ENCODE peak calls at places on chromosomes 12 and 14, in nine cellular contexts. K is neuronal stem cell, I is lung, J is tibial nerve, M is aorta, V is SK-N-SH, E is transverse colon, P is K562, S is Caco-2. C is an unnamed sample. For H3K4me1, the result is how much of the 10 kb centered on the place peaks cover.

GRCh38 chr12:53596920-53597363 is 29.2 kb downstream of the ATF7 start:
- DNase-seq in E (no peak), S (no peak), K (no peak), P (no peak), J (no peak), V (no peak), M (no peak), I (no peak), C (no peak)

GRCh38 chr12:84497819-84498218 is 414.8 kb downstream of the SLC6A15 start:
- DNase-seq in I (no peak), K (no peak), E (no peak), S (no peak), P (no peak), M (no peak), V (no peak), J (no peak), C (peak)

GRCh38 chr12:51904951-51905471 is 2.3 kb upstream of the ACVRL1 start:
- DNase-seq in I (no peak), S (no peak), J (no peak), V (peak), M (peak), K (no peak), E (peak), P (no peak), C (no peak)

GRCh38 chr14:79279645-79280399 is 931.5 kb downstream of the DIO2 start:
- DNase-seq in V (peak), I (peak), E (peak), S (peak), M (peak), J (no peak), P (no peak), K (no peak), C (no peak)

GRCh38 chr14:54480830-54481562 is 7.8 kb downstream of the GMFB start:
- DNase-seq in E (no peak), K (no peak), P (no peak), I (no peak), J (no peak), M (no peak), V (no peak), S (no peak), C (no peak)

GRCh38 chr12:112349440-112349839 is 32.8 kb downstream of the HECTD4 start:
- DNase-seq in P (no peak), I (no peak), S (no peak), V (peak), J (no peak), E (no peak), K (no peak), M (no peak), C (peak)

GRCh38 chr12:70242695-70243509 is at the start of gene CNOT2:
- DNase-seq in I (peak), J (peak), P (peak), E (peak), V (peak), S (peak), K (peak), M (peak), C (peak)

GRCh38 chr14:26233126-26233525 is 364.7 kb downstream of the NOVA1 start:
- DNase-seq in S (no peak), K (no peak), E (no peak), J (no peak), M (no peak), P (no peak), V (no peak), I (no peak), C (no peak)

GRCh38 chr12:48750769-48751356 is 34.4 kb upstream of the CCNT1 start:
- DNase-seq in I (no peak), J (no peak), M (no peak), V (no peak), S (no peak), E (no peak), P (no peak), K (no peak), C (no peak)

GRCh38 chr12:115013668-115014072 is 329.7 kb upstream of the TBX3 start:
- DNase-seq in K (no peak), I (no peak), M (no peak), P (no peak), J (no peak), S (no peak), E (no peak), V (no peak), C (no peak)

GRCh38 chr14:79395061-79395460 is 816.2 kb downstream of the DIO2 start:
- DNase-seq in K (no peak), S (no peak), I (no peak), E (no peak), P (no peak), J (no peak), M (no peak), V (no peak), C (no peak)

GRCh38 chr14:94111276-94112095 is 950 bp downstream of the IFI27 start:
- DNase-seq in I (no peak), M (no peak), P (no peak), V (no peak), J (no peak), S (no peak), K (no peak), E (no peak), C (no peak)

GRCh38 chr12:117963836-117964235 is 5.0 kb downstream of the KSR2 start:
- DNase-seq in S (no peak), V (no peak), E (no peak), K (no peak), M (no peak), I (no peak), J (no peak), P (no peak), C (no peak)

GRCh38 chr12:114658002-114658441 is 26.0 kb downstream of the TBX3 start:
- DNase-seq in S (no peak), J (no peak), P (no peak), I (no peak), E (no peak), M (no peak), V (no peak), K (no peak), C (no peak)

GRCh38 chr12:79381246-79382208 is 309.2 kb downstream of the PAWR start:
- DNase-seq in M (no peak), V (no peak), P (no peak), K (no peak), E (no peak), I (no peak), S (no peak), J (no peak), C (no peak)

GRCh38 chr14:20841096-20841495 is 38.5 kb upstream of the RNASE1 start:
- DNase-seq in M (no peak), J (no peak), E (no peak), S (no peak), K (no peak), V (no peak), I (no peak), P (no peak), C (no peak)

GRCh38 chr14:55157080-55157479 is 28.0 kb downstream of the LGALS3 start:
- DNase-seq in S (no peak), V (no peak), I (no peak), E (no peak), K (no peak), J (no peak), M (no peak), P (no peak), C (no peak)

GRCh38 chr12:20439634-20440033 is 71.3 kb downstream of the PDE3A start:
- DNase-seq in S (no peak), V (no peak), P (no peak), K (no peak), E (no peak), J (no peak), I (no peak), M (no peak), C (no peak)

GRCh38 chr12:117292688-117293087 is 68.7 kb downstream of the NOS1 start:
- DNase-seq in K (no peak), E (no peak), M (no peak), J (no peak), V (no peak), S (no peak), P (no peak), I (no peak), C (no peak)

GRCh38 chr12:65526311-65526710 is 247.8 kb downstream of the MSRB3 start:
- DNase-seq in P (no peak), V (no peak), M (no peak), J (no peak), E (no peak), K (no peak), S (no peak), I (no peak), C (no peak)

GRCh38 chr14:58705066-58705465 is 67.3 kb downstream of the DACT1 start:
- DNase-seq in I (no peak), P (no peak), K (no peak), M (no peak), J (peak), V (peak), S (no peak), E (no peak), C (no peak)

GRCh38 chr12:131057211-131057721 is 103.6 kb downstream of the ADGRD1 start:
- DNase-seq in E (no peak), I (no peak), K (no peak), M (peak), S (no peak), P (no peak), J (peak), V (no peak), C (no peak)

GRCh38 chr14:73725116-73726024 is 11.2 kb upstream of the PNMA1 start:
- DNase-seq in M (no peak), V (no peak), J (no peak), E (no peak), K (no peak), I (no peak), S (no peak), P (peak), C (peak)

GRCh38 chr12:121858662-121859572 is at the start of gene HPD:
- DNase-seq in J (peak), E (peak), M (peak), P (no peak), S (peak), K (no peak), I (peak), V (no peak), C (no peak)

GRCh38 chr12:16297521-16297920 is 20.0 kb upstream of the SLC15A5 start:
- DNase-seq in P (no peak), I (no peak), V (no peak), J (no peak), K (no peak), M (no peak), E (no peak), S (peak), C (no peak)

GRCh38 chr14:51612449-51612848 is 39.3 kb upstream of the FRMD6 start:
- DNase-seq in S (no peak), J (no peak), P (no peak), K (no peak), E (no peak), V (no peak), I (no peak), M (no peak), C (no peak)

GRCh38 chr14:92797935-92798653 is 4.0 kb downstream of the GOLGA5 start:
- DNase-seq in V (no peak), P (no peak), M (no peak), S (no peak), E (no peak), I (no peak), J (no peak), K (no peak), C (no peak)

GRCh38 chr14:101174522-101174838 is 271.0 kb upstream of the RTL1 start:
- DNase-seq in S (no peak), J (no peak), P (no peak), I (no peak), M (no peak), K (no peak), V (peak), E (no peak), C (no peak)

GRCh38 chr12:113912761-113913295 is 53.3 kb downstream of the RBM19 start:
- DNase-seq in P (peak), V (peak), I (peak), K (peak), M (no peak), J (peak), E (peak), S (peak), C (peak)

GRCh38 chr12:129615001-129615400 is 288.8 kb downstream of the TMEM132D start:
- DNase-seq in S (no peak), V (no peak), P (no peak), J (no peak), E (no peak), K (no peak), M (no peak), I (no peak), C (no peak)

GRCh38 chr12:64560395-64561301 is 49.6 kb upstream of the RASSF3 start:
- DNase-seq in I (no peak), M (no peak), V (peak), E (no peak), S (no peak), K (no peak), P (no peak), J (no peak), C (no peak)

GRCh38 chr14:30621354-30621953 is 665 bp upstream of the SCFD1 start:
- DNase-seq in J (no peak), M (no peak), V (peak), E (peak), K (peak), I (no peak), S (peak), P (no peak), C (peak)

GRCh38 chr12:97276198-97276580 is 186.4 kb upstream of the RMST start:
- DNase-seq in K (peak), S (no peak), E (no peak), I (no peak), M (no peak), V (no peak), P (no peak), J (no peak), C (no peak)

GRCh38 chr12:8475508-8475907 is 19.7 kb downstream of the CLEC6A start:
- DNase-seq in J (no peak), V (no peak), I (no peak), K (no peak), E (no peak), M (no peak), S (no peak), P (no peak), C (no peak)

GRCh38 chr14:56217380-56218045 is 99.3 kb downstream of the PELI2 start:
- DNase-seq in M (no peak), P (peak), V (no peak), S (no peak), K (no peak), J (no peak), E (no peak), I (no peak), C (no peak)
- H3K4me1 ChIP-seq in M (under half), P (under half), V (under half), S (under half), K (under half), J (under half), E (under half), I (under half), C (under half)

GRCh38 chr12:119180380-119181040 is 1.8 kb downstream of the HSPB8 start:
- DNase-seq in I (peak), K (no peak), M (peak), P (peak), E (peak), S (no peak), V (no peak), J (no peak), C (no peak)
- H3K4me1 ChIP-seq in I (under half), K (under half), M (under half), P (under half), E (under half), S (half or more), V (under half), J (under half), C (under half)

DNA sequence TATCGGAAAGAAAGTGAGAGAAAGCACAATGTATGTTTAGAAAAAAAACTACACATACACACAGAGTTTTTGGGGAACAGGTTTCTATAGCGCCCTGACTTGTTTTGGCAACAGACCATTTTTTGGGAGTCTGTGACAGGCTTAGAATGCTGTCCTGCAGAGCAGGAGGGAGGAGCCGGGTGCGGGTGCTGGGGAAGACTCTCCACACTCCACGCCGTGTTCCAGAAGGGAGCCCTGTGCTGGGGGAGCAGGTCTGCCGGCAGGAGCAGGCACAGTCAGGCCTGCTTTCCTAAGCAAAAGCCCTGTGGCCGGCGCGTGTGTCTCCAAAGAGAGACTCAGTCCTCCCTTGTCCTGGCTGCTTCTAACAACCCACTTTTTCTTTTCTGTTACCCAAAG is 26.5 kb downstream of the CD9 start:
- DNase-seq in P (no peak), E (peak), S (peak), J (no peak), K (no peak), M (no peak), I (no peak), V (no peak), C (peak)
- H3K4me1 ChIP-seq in P (under half), E (half or more), S (half or more), J (half or more), K (under half), M (under half), I (under half), V (under half), C (under half)

GRCh38 chr12:49810159-49810459 is 18.1 kb downstream of the NCKAP5L start:
- DNase-seq in I (no peak), K (no peak), S (no peak), M (peak), E (no peak), J (no peak), P (no peak), V (no peak), C (no peak)
- H3K4me1 ChIP-seq in I (under half), K (under half), S (under half), M (under half), E (under half), J (half or more), P (under half), V (under half), C (under half)

DNA sequence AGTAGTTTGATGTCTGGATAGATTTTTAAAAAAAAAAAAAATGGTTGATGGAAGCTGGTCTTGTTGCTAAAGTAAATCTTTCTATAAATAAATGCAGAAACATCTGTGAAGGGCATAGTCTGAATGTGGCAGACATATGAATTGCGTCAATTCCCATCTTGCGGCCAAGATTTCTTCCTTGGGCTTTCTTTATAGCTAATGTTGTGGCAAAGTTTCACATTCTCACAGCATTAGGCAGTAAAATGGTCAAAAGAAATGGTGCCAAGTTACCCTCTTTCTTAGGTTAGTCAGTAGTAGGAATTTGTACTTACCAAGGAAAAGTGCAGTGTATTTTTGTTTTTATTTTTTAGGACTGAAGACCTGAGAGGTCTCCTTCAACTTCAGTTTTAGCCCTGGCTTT is 35.8 kb downstream of the RASSF8 start:
- DNase-seq in E (no peak), S (no peak), I (no peak), P (no peak), V (no peak), K (no peak), M (no peak), J (no peak), C (no peak)
- H3K4me1 ChIP-seq in E (under half), S (under half), I (under half), P (under half), V (half or more), K (under half), M (under half), J (under half), C (under half)

GRCh38 chr14:23929131-23929530 is 24.4 kb upstream of the DHRS4 start:
- DNase-seq in E (no peak), S (no peak), P (no peak), M (no peak), V (no peak), K (no peak), I (no peak), J (no peak), C (peak)
- H3K4me1 ChIP-seq in E (under half), S (under half), P (under half), M (under half), V (under half), K (under half), I (under half), J (under half), C (under half)

GRCh38 chr14:104752338-104752734 is 611 bp upstream of the SIVA1 start:
- DNase-seq in S (no peak), I (no peak), V (no peak), M (no peak), E (no peak), P (no peak), J (no peak), K (no peak), C (no peak)

GRCh38 chr14:104749111-104749649 is 3.8 kb upstream of the SIVA1 start:
- DNase-seq in S (peak), E (peak), K (no peak), V (no peak), J (peak), I (no peak), M (no peak), P (no peak), C (no peak)

GRCh38 chr14:104751539-104752337 is 1.2 kb upstream of the SIVA1 start:
- DNase-seq in S (no peak), P (peak), E (no peak), M (no peak), K (no peak), I (no peak), J (no peak), V (peak), C (no peak)

GRCh38 chr14:104749958-104750529 is 2.9 kb upstream of the SIVA1 start:
- DNase-seq in P (no peak), S (no peak), J (no peak), V (no peak), E (no peak), M (no peak), K (no peak), I (no peak), C (no peak)

GRCh38 chr14:104750658-104751057 is 2.3 kb upstream of the SIVA1 start:
- DNase-seq in K (no peak), E (no peak), V (no peak), M (no peak), S (no peak), I (no peak), J (no peak), P (no peak), C (peak)
- H3K4me1 ChIP-seq in K (under half), E (under half), V (under half), M (under half), S (under half), I (under half), J (under half), P (under half), C (under half)

C was measured in A673.